ENCODE peak calls at places on chromosomes 1 and 21, in six cellular contexts. One of them, this sample, is unnamed.

GRCh38 chr1:106049595-106049994 is 1006.9 kb upstream of the PRMT6 start:
- DNase-seq in mucosa of descending colon: no peak
- DNase-seq in heart left ventricle: no peak
- DNase-seq in IMR-90: no peak
- DNase-seq in GM06990: no peak
- DNase-seq in thoracic aorta: no peak
- DNase-seq in this sample: no peak

GRCh38 chr21:32929633-32930038 is 96.1 kb upstream of the OLIG2 start:
- DNase-seq in mucosa of descending colon: no peak
- DNase-seq in heart left ventricle: no peak
- DNase-seq in IMR-90: no peak
- DNase-seq in GM06990: peak; percentile 64
- DNase-seq in thoracic aorta: no peak
- DNase-seq in this sample: no peak

GRCh38 chr1:31843506-31843905 is 27.7 kb upstream of the SPOCD1 start:
- DNase-seq in mucosa of descending colon: no peak
- DNase-seq in heart left ventricle: no peak
- DNase-seq in IMR-90: peak; percentile 80
- DNase-seq in GM06990: no peak
- DNase-seq in thoracic aorta: peak; percentile 9
- DNase-seq in this sample: peak; percentile 61

GRCh38 chr1:55073187-55073916 is 34.0 kb downstream of the PCSK9 start:
- DNase-seq in mucosa of descending colon: no peak
- DNase-seq in heart left ventricle: no peak
- DNase-seq in IMR-90: no peak
- DNase-seq in GM06990: no peak
- DNase-seq in thoracic aorta: no peak
- DNase-seq in this sample: no peak

GRCh38 chr1:94236630-94237290 is 624 bp downstream of the ARHGAP29 start:
- DNase-seq in mucosa of descending colon: peak; percentile 41
- DNase-seq in heart left ventricle: peak; percentile 32
- DNase-seq in IMR-90: peak; percentile 50
- DNase-seq in GM06990: no peak
- DNase-seq in thoracic aorta: no peak
- DNase-seq in this sample: no peak

GRCh38 chr1:88341436-88341835 is 342.6 kb upstream of the PKN2 start:
- DNase-seq in mucosa of descending colon: no peak
- DNase-seq in heart left ventricle: no peak
- DNase-seq in IMR-90: no peak
- DNase-seq in GM06990: no peak
- DNase-seq in thoracic aorta: no peak
- DNase-seq in this sample: no peak

GRCh38 chr1:69967245-69967766 is 238.1 kb downstream of the LRRC40 start:
- DNase-seq in mucosa of descending colon: no peak
- DNase-seq in heart left ventricle: no peak
- DNase-seq in IMR-90: no peak
- DNase-seq in GM06990: peak; percentile 5
- DNase-seq in thoracic aorta: no peak
- DNase-seq in this sample: no peak

GRCh38 chr1:161330346-161330745 is 16.2 kb downstream of the SDHC start:
- DNase-seq in mucosa of descending colon: no peak
- DNase-seq in heart left ventricle: no peak
- DNase-seq in IMR-90: no peak
- DNase-seq in GM06990: no peak
- DNase-seq in thoracic aorta: no peak
- DNase-seq in this sample: no peak

GRCh38 chr1:81305997-81306452 is 494.7 kb upstream of the ADGRL2 start:
- DNase-seq in mucosa of descending colon: peak; percentile 27
- DNase-seq in heart left ventricle: peak; percentile 30
- DNase-seq in IMR-90: peak; percentile 54
- DNase-seq in GM06990: peak; percentile 11
- DNase-seq in thoracic aorta: no peak
- DNase-seq in this sample: peak; percentile 34

GRCh38 chr1:91537281-91538069 is 36.8 kb downstream of the CDC7 start:
- DNase-seq in mucosa of descending colon: no peak
- DNase-seq in heart left ventricle: no peak
- DNase-seq in IMR-90: peak; percentile 91
- DNase-seq in GM06990: no peak
- DNase-seq in thoracic aorta: no peak
- DNase-seq in this sample: no peak

GRCh38 chr1:207277241-207277640 is 44.2 kb upstream of the CD55 start:
- DNase-seq in mucosa of descending colon: no peak
- DNase-seq in heart left ventricle: no peak
- DNase-seq in IMR-90: no peak
- DNase-seq in GM06990: no peak
- DNase-seq in thoracic aorta: no peak
- DNase-seq in this sample: no peak

GRCh38 chr1:159009704-159010361 is at the start of gene IFI16:
- DNase-seq in mucosa of descending colon: peak; percentile 74
- DNase-seq in heart left ventricle: peak; percentile 56
- DNase-seq in IMR-90: peak; percentile 96
- DNase-seq in GM06990: peak; percentile 70
- DNase-seq in thoracic aorta: peak; percentile 55
- DNase-seq in this sample: peak; percentile 86

GRCh38 chr1:76352741-76353435 is 278.3 kb downstream of the ST6GALNAC3 start:
- DNase-seq in mucosa of descending colon: no peak
- DNase-seq in heart left ventricle: no peak
- DNase-seq in IMR-90: no peak
- DNase-seq in GM06990: no peak
- DNase-seq in thoracic aorta: no peak
- DNase-seq in this sample: no peak

GRCh38 chr1:220926146-220926545 is 46.9 kb downstream of the HLX start:
- DNase-seq in mucosa of descending colon: no peak
- DNase-seq in heart left ventricle: no peak
- DNase-seq in IMR-90: peak; percentile 7
- DNase-seq in GM06990: no peak
- DNase-seq in thoracic aorta: no peak
- DNase-seq in this sample: no peak

GRCh38 chr1:206643118-206643698 is 7.9 kb downstream of the DYRK3 start:
- DNase-seq in mucosa of descending colon: no peak
- DNase-seq in heart left ventricle: no peak
- DNase-seq in IMR-90: no peak
- DNase-seq in GM06990: no peak
- DNase-seq in thoracic aorta: no peak
- DNase-seq in this sample: no peak

GRCh38 chr1:240792915-240793525 is 181.1 kb upstream of the GREM2 start:
- DNase-seq in mucosa of descending colon: no peak
- DNase-seq in heart left ventricle: no peak
- DNase-seq in IMR-90: no peak
- DNase-seq in GM06990: no peak
- DNase-seq in thoracic aorta: no peak
- DNase-seq in this sample: no peak

GRCh38 chr21:39096754-39097153 is 86.5 kb downstream of the PSMG1 start:
- DNase-seq in mucosa of descending colon: no peak
- DNase-seq in heart left ventricle: no peak
- DNase-seq in IMR-90: no peak
- DNase-seq in GM06990: no peak
- DNase-seq in thoracic aorta: no peak
- DNase-seq in this sample: no peak
- TF ChIP-seq CTCF in mucosa of descending colon: no peak
- TF ChIP-seq CTCF in heart left ventricle: no peak
- TF ChIP-seq CTCF in IMR-90: no peak
- TF ChIP-seq CTCF in GM06990: peak; percentile 30
- TF ChIP-seq CTCF in thoracic aorta: no peak
- TF ChIP-seq CTCF in this sample: no peak

GRCh38 chr1:2055911-2056575 is 5.8 kb downstream of the PRKCZ start:
- DNase-seq in mucosa of descending colon: no peak
- DNase-seq in heart left ventricle: peak; percentile 18
- DNase-seq in IMR-90: no peak
- DNase-seq in GM06990: no peak
- DNase-seq in thoracic aorta: no peak
- DNase-seq in this sample: no peak
- TF ChIP-seq CTCF in mucosa of descending colon: no peak
- TF ChIP-seq CTCF in heart left ventricle: no peak
- TF ChIP-seq CTCF in IMR-90: no peak
- TF ChIP-seq CTCF in GM06990: no peak
- TF ChIP-seq CTCF in thoracic aorta: no peak
- TF ChIP-seq CTCF in this sample: no peak

GRCh38 chr1:219573158-219573557 is 39.7 kb downstream of the ZC3H11B start:
- DNase-seq in mucosa of descending colon: no peak
- DNase-seq in heart left ventricle: no peak
- DNase-seq in IMR-90: no peak
- DNase-seq in GM06990: no peak
- DNase-seq in thoracic aorta: no peak
- DNase-seq in this sample: no peak

GRCh38 chr1:219563568-219563967 is 49.3 kb downstream of the ZC3H11B start:
- DNase-seq in mucosa of descending colon: no peak
- DNase-seq in heart left ventricle: no peak
- DNase-seq in IMR-90: no peak
- DNase-seq in GM06990: no peak
- DNase-seq in thoracic aorta: no peak
- DNase-seq in this sample: no peak

GRCh38 chr1:219564072-219564471 is 48.8 kb downstream of the ZC3H11B start:
- DNase-seq in mucosa of descending colon: no peak
- DNase-seq in heart left ventricle: no peak
- DNase-seq in IMR-90: no peak
- DNase-seq in GM06990: no peak
- DNase-seq in thoracic aorta: no peak
- DNase-seq in this sample: no peak

GRCh38 chr1:219567341-219567947 is 45.5 kb downstream of the ZC3H11B start:
- DNase-seq in mucosa of descending colon: no peak
- DNase-seq in heart left ventricle: no peak
- DNase-seq in IMR-90: peak; percentile 71
- DNase-seq in GM06990: no peak
- DNase-seq in thoracic aorta: no peak
- DNase-seq in this sample: no peak

DNA sequence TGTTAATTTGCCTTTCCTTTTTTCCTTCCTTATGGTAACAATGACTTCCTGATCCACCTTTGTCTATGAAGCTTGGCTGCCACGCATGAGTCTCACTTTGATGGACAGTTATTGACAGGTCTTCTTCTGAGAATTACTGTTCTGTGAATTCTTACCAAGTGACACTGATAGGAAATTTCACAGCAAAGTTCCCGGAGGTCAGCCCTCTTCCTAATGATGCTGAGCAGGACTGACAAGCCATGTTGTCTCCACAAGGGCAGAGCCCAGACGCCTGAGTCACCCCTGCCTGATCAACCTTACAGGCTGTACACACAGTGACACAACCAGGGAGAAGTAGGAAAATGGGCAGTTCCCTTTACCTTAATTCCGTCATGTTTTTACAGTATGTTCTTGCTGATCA is 44.2 kb downstream of the ZC3H11B start:
- DNase-seq in mucosa of descending colon: no peak
- DNase-seq in heart left ventricle: no peak
- DNase-seq in IMR-90: no peak
- DNase-seq in GM06990: no peak
- DNase-seq in thoracic aorta: no peak
- DNase-seq in this sample: no peak
- TF ChIP-seq CTCF in mucosa of descending colon: no peak
- TF ChIP-seq CTCF in heart left ventricle: no peak
- TF ChIP-seq CTCF in IMR-90: no peak
- TF ChIP-seq CTCF in GM06990: no peak
- TF ChIP-seq CTCF in thoracic aorta: no peak
- TF ChIP-seq CTCF in this sample: no peak

GRCh38 chr1:211133841-211134669 is at the start of gene KCNH1:
- DNase-seq in mucosa of descending colon: peak; percentile 72
- DNase-seq in heart left ventricle: peak; percentile 77
- DNase-seq in IMR-90: peak; percentile 69
- DNase-seq in GM06990: peak; percentile 83
- DNase-seq in thoracic aorta: no peak
- DNase-seq in this sample: peak; percentile 28
- TF ChIP-seq CTCF in mucosa of descending colon: peak; percentile 79
- TF ChIP-seq CTCF in heart left ventricle: peak; percentile 87
- TF ChIP-seq CTCF in IMR-90: peak; percentile 99
- TF ChIP-seq CTCF in GM06990: peak; percentile 63
- TF ChIP-seq CTCF in thoracic aorta: peak; percentile 75
- TF ChIP-seq CTCF in this sample: peak; percentile 63

DNA sequence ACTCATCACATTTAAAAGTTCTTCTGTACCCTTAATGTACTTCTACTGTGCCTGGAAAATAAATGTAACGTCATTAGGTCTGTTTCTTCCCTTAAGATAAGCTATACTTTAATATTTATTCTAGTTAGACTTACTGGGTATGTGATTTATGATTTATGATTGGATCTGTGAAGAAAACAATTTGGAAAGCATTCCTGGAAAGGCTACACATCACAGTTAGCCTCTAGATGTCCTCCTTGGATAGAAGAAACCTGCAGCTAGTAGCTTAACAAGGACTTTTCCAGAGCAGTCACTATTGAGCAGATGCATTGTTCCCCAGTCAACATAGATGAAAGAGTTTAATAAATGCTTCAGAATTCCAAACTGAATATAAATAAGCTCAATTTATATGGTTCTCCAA is 22.2 kb upstream of the ABL2 start:
- DNase-seq in mucosa of descending colon: peak; percentile 36
- DNase-seq in heart left ventricle: no peak
- DNase-seq in IMR-90: peak; percentile 67
- DNase-seq in GM06990: no peak
- DNase-seq in thoracic aorta: no peak
- DNase-seq in this sample: peak; percentile 16
- TF ChIP-seq CTCF in mucosa of descending colon: no peak
- TF ChIP-seq CTCF in heart left ventricle: peak; percentile 50
- TF ChIP-seq CTCF in IMR-90: peak; percentile 68
- TF ChIP-seq CTCF in GM06990: no peak
- TF ChIP-seq CTCF in thoracic aorta: no peak
- TF ChIP-seq CTCF in this sample: peak; percentile 54

DNA sequence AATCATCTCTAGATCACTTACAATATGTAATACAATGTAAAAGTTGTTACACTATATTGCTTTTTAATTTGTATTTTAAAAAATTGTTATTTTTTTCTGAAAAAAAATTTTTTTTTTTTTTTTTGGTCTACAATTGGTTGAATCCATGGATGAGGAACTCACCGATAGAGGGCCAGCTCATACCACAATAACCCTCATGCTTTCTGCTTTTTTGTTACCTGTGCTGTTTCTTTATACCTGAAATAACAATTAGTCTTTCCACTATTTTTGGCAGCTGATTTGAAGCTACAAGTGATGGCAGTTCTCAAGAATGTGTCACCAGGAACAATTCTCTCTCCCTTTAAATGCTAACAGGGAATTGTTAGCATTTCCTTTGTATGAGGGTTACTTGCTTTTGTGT is 12.0 kb downstream of the SMG7 start:
- DNase-seq in mucosa of descending colon: no peak
- DNase-seq in heart left ventricle: no peak
- DNase-seq in IMR-90: no peak
- DNase-seq in GM06990: no peak
- DNase-seq in thoracic aorta: no peak
- DNase-seq in this sample: no peak
- TF ChIP-seq CTCF in mucosa of descending colon: no peak
- TF ChIP-seq CTCF in heart left ventricle: no peak
- TF ChIP-seq CTCF in IMR-90: peak; percentile 23
- TF ChIP-seq CTCF in GM06990: peak; percentile 20
- TF ChIP-seq CTCF in thoracic aorta: no peak
- TF ChIP-seq CTCF in this sample: no peak

This sample was measured in AG09319.